ENCODE peak calls at places on chromosomes 4 and X, in ten cellular contexts. N is HT1080; H is midbrain; T is AG08396; I is suprapubic skin; L is NCI-H1092; V is NCI-H1694; K is neural crest cell; F is AG20443; B is activated effector memory CD4-positive, alpha-beta T cell treated with anti-CD3 and anti-CD28 coated beads, Interleukin-2, amount 50 U/mL, for 16 hours. Z is an unnamed sample.

GRCh38 chr4:89836897-89837384 is at the start of gene SNCA:
- DNase-seq in N (no peak), H (peak; percentile 76), T (peak; percentile 49), I (peak; percentile 81), L (peak; percentile 61), V (peak; percentile 67), K (peak; percentile 76), F (peak; percentile 59), B (peak; percentile 72), Z (peak; percentile 16)

GRCh38 chr4:100582146-100582545 is 64.3 kb upstream of the EMCN start:
- DNase-seq in N (no peak), H (no peak), T (no peak), I (no peak), L (no peak), V (no peak), K (no peak), F (no peak), B (no peak), Z (no peak)

GRCh38 chrX:50941638-50942037 is 31.1 kb downstream of the BMP15 start:
- DNase-seq in N (peak; percentile 0), H (no peak), T (no peak), I (no peak), L (no peak), V (no peak), K (no peak), F (peak; percentile 5), B (no peak), Z (no peak)

GRCh38 chr4:146214238-146214637 is at the start of gene REELD1:
- DNase-seq in N (no peak), H (no peak), T (no peak), I (no peak), L (no peak), V (no peak), K (no peak), F (no peak), B (no peak), Z (no peak)

GRCh38 chrX:47649781-47650163 is 591 bp downstream of the ELK1 start:
- DNase-seq in N (no peak), H (no peak), T (no peak), I (no peak), L (no peak), V (no peak), K (no peak), F (no peak), B (no peak), Z (no peak)

GRCh38 chr4:139815646-139816601 is 150.3 kb downstream of the MGST2 start:
- DNase-seq in N (peak; percentile 94), H (no peak), T (peak; percentile 71), I (no peak), L (no peak), V (no peak), K (peak; percentile 79), F (peak; percentile 81), B (no peak), Z (peak; percentile 42)

GRCh38 chrX:129877401-129877800 is 28.6 kb upstream of the UTP14A start:
- DNase-seq in N (no peak), H (no peak), T (no peak), I (no peak), L (no peak), V (no peak), K (no peak), F (peak; percentile 2), B (no peak), Z (no peak)

GRCh38 chr4:44791842-44792241 is 65.5 kb upstream of the GNPDA2 start:
- DNase-seq in N (no peak), H (no peak), T (no peak), I (no peak), L (no peak), V (no peak), K (no peak), F (no peak), B (no peak), Z (no peak)

GRCh38 chrX:75522565-75523411 is at the start of gene ZDHHC15:
- DNase-seq in N (peak; percentile 11), H (peak; percentile 50), T (no peak), I (peak; percentile 74), L (peak; percentile 82), V (peak; percentile 78), K (peak; percentile 17), F (peak; percentile 29), B (peak; percentile 80), Z (no peak)

GRCh38 chrX:130725519-130725918 is 177.5 kb downstream of the ENOX2 start:
- DNase-seq in N (peak; percentile 38), H (no peak), T (no peak), I (no peak), L (no peak), V (no peak), K (no peak), F (no peak), B (no peak), Z (no peak)

GRCh38 chr4:151568966-151569365 is 160.0 kb downstream of the FHIP1A start:
- DNase-seq in N (no peak), H (no peak), T (no peak), I (no peak), L (no peak), V (no peak), K (no peak), F (no peak), B (no peak), Z (no peak)

GRCh38 chr4:7244766-7245320 is 52.5 kb downstream of the SORCS2 start:
- DNase-seq in N (no peak), H (peak; percentile 59), T (no peak), I (no peak), L (no peak), V (no peak), K (no peak), F (no peak), B (no peak), Z (no peak)

GRCh38 chr4:14669418-14669817 is 332.9 kb upstream of the CPEB2 start:
- DNase-seq in N (no peak), H (no peak), T (no peak), I (no peak), L (no peak), V (no peak), K (no peak), F (no peak), B (no peak), Z (no peak)

GRCh38 chrX:7552758-7553157 is 290.2 kb upstream of the VCX start:
- DNase-seq in N (no peak), H (no peak), T (peak; percentile 3), I (no peak), L (no peak), V (no peak), K (no peak), F (peak; percentile 2), B (no peak), Z (no peak)

GRCh38 chr4:168486961-168487820 is 6.9 kb upstream of the DDX60L start:
- DNase-seq in N (peak; percentile 93), H (no peak), T (peak; percentile 44), I (no peak), L (no peak), V (no peak), K (no peak), F (peak; percentile 69), B (no peak), Z (no peak)

GRCh38 chr4:3336389-3337356 is 43.9 kb downstream of the RGS12 start:
- DNase-seq in N (no peak), H (no peak), T (no peak), I (no peak), L (no peak), V (no peak), K (no peak), F (no peak), B (no peak), Z (no peak)

GRCh38 chrX:103099706-103100105 is 6.8 kb upstream of the NXF3 start:
- DNase-seq in N (no peak), H (no peak), T (no peak), I (no peak), L (no peak), V (no peak), K (no peak), F (no peak), B (no peak), Z (no peak)

GRCh38 chr4:181150173-181150572 is 1093.0 kb upstream of the TENM3 start:
- DNase-seq in N (peak; percentile 52), H (no peak), T (no peak), I (no peak), L (peak; percentile 51), V (peak; percentile 93), K (no peak), F (no peak), B (no peak), Z (no peak)

GRCh38 chr4:10096201-10096975 is 20.2 kb downstream of the WDR1 start:
- DNase-seq in N (peak; percentile 98), H (peak; percentile 44), T (peak; percentile 89), I (no peak), L (no peak), V (no peak), K (no peak), F (peak; percentile 93), B (peak; percentile 91), Z (peak; percentile 91)

GRCh38 chrX:119190251-119190651 is 45.8 kb upstream of the PGRMC1 start:
- DNase-seq in N (no peak), H (no peak), T (no peak), I (no peak), L (no peak), V (no peak), K (no peak), F (peak; percentile 7), B (no peak), Z (no peak)

GRCh38 chrX:69428216-69428615 is 75.9 kb upstream of the NALF2 start:
- DNase-seq in N (no peak), H (no peak), T (no peak), I (no peak), L (no peak), V (no peak), K (no peak), F (no peak), B (no peak), Z (no peak)

GRCh38 chr4:55949480-55949802 is 696 bp downstream of the CEP135 start:
- DNase-seq in N (no peak), H (no peak), T (no peak), I (no peak), L (no peak), V (no peak), K (no peak), F (no peak), B (no peak), Z (no peak)

GRCh38 chrX:119010491-119010890 is 36.1 kb downstream of the LONRF3 start:
- DNase-seq in N (no peak), H (no peak), T (no peak), I (no peak), L (no peak), V (no peak), K (no peak), F (no peak), B (no peak), Z (no peak)

GRCh38 chrX:46554942-46555341 is 9.7 kb upstream of the ZNF674 start:
- DNase-seq in N (no peak), H (no peak), T (no peak), I (no peak), L (no peak), V (no peak), K (no peak), F (no peak), B (no peak), Z (no peak)

GRCh38 chr4:169337510-169337909 is 66.8 kb upstream of the SH3RF1 start:
- DNase-seq in N (peak; percentile 46), H (no peak), T (peak; percentile 77), I (no peak), L (no peak), V (no peak), K (no peak), F (peak; percentile 84), B (no peak), Z (no peak)

GRCh38 chrX:16445166-16445752 is 204.7 kb upstream of the S100G start:
- DNase-seq in N (peak; percentile 11), H (no peak), T (no peak), I (no peak), L (no peak), V (peak; percentile 15), K (peak; percentile 25), F (peak; percentile 17), B (peak; percentile 71), Z (no peak)

GRCh38 chr4:147824316-147824715 is 92.4 kb downstream of the ARHGAP10 start:
- DNase-seq in N (no peak), H (no peak), T (no peak), I (no peak), L (no peak), V (no peak), K (no peak), F (no peak), B (no peak), Z (no peak)

GRCh38 chr4:188959424-188959823 is 820.2 kb downstream of the TRIML1 start:
- DNase-seq in N (no peak), H (no peak), T (no peak), I (no peak), L (no peak), V (no peak), K (no peak), F (no peak), B (no peak), Z (no peak)

Z was measured in fibroblast of the conjunctiva.